ENCODE peak calls at places on chromosomes 1 and 21, in nine cellular contexts. W is transverse colon, X is A549, O is upper lobe of left lung, U is sigmoid colon, S is GM12878, Y is suprapubic skin, R is ovary, E is tibial nerve. M is an unnamed sample.

GRCh38 chr1:112026501-112026900 is 37.0 kb upstream of the KCND3 start:
- DNase-seq in Y (no peak), U (no peak), O (no peak), X (no peak), E (no peak), W (no peak), S (no peak), R (no peak), M (no peak)

GRCh38 chr1:186828612-186829542 is at the start of gene PLA2G4A:
- DNase-seq in W (peak), E (peak), S (no peak), O (peak), Y (no peak), R (peak), X (peak), U (peak), M (peak)

GRCh38 chr1:110746644-110747259 is 72.0 kb upstream of the KCNA3 start:
- DNase-seq in U (no peak), Y (no peak), X (peak), E (no peak), R (no peak), W (peak), O (no peak), S (no peak), M (no peak)

GRCh38 chr1:12015001-12015491 is 4.3 kb upstream of the MIIP start:
- DNase-seq in X (no peak), Y (no peak), U (no peak), S (no peak), O (no peak), E (no peak), W (no peak), R (no peak), M (no peak)

GRCh38 chr1:18760156-18760555 is 99.3 kb downstream of the TAS1R2 start:
- DNase-seq in E (no peak), X (no peak), W (no peak), U (no peak), O (no peak), R (no peak), S (no peak), Y (no peak), M (no peak)

GRCh38 chr21:44710756-44711326 is 531 bp downstream of the TSPEAR start:
- DNase-seq in E (peak), Y (peak), W (no peak), U (peak), S (no peak), X (no peak), O (peak), R (no peak), M (no peak)

GRCh38 chr1:170696591-170697337 is 32.8 kb downstream of the PRRX1 start:
- DNase-seq in X (no peak), S (no peak), R (no peak), O (no peak), Y (no peak), U (no peak), W (no peak), E (no peak), M (no peak)

GRCh38 chr1:67766117-67766978 is 66.9 kb downstream of the GNG12 start:
- DNase-seq in X (peak), R (peak), U (no peak), O (no peak), Y (no peak), E (no peak), W (no peak), S (no peak), M (peak)

GRCh38 chr1:216580538-216581057 is 142.6 kb downstream of the ESRRG start:
- DNase-seq in O (no peak), R (no peak), W (no peak), E (no peak), X (no peak), S (no peak), Y (no peak), U (no peak), M (no peak)

GRCh38 chr1:241611063-241611462 is 29.1 kb downstream of the CHML start:
- DNase-seq in X (peak), W (no peak), R (no peak), E (no peak), Y (no peak), S (no peak), O (peak), U (no peak), M (no peak)

GRCh38 chr1:224267922-224268321 is 62.0 kb downstream of the NVL start:
- DNase-seq in E (no peak), W (no peak), R (no peak), S (no peak), X (no peak), O (no peak), U (no peak), Y (no peak), M (no peak)

GRCh38 chr1:213658508-213658907 is 329.3 kb upstream of the PROX1 start:
- DNase-seq in O (no peak), E (no peak), Y (no peak), U (no peak), W (no peak), S (no peak), X (no peak), R (no peak), M (no peak)

GRCh38 chr1:74570797-74571492 is 58.5 kb upstream of the LRRC53 start:
- DNase-seq in Y (no peak), U (no peak), W (no peak), E (no peak), X (no peak), S (no peak), R (no peak), O (no peak), M (no peak)

GRCh38 chr1:8259498-8260290 is 58.2 kb upstream of the SLC45A1 start:
- DNase-seq in X (peak), O (peak), Y (peak), R (peak), S (no peak), E (peak), U (peak), W (peak), M (peak)

GRCh38 chr1:109398343-109399225 is 866 bp upstream of the SORT1 start:
- DNase-seq in O (no peak), E (no peak), W (no peak), U (no peak), S (no peak), Y (no peak), X (no peak), R (no peak), M (no peak)

GRCh38 chr1:89871768-89872473 is 51.1 kb downstream of the LRRC8D start:
- DNase-seq in R (no peak), U (no peak), Y (no peak), S (no peak), O (no peak), W (no peak), E (no peak), X (no peak), M (no peak)

GRCh38 chr1:198109316-198109715 is 47.5 kb upstream of the NEK7 start:
- DNase-seq in S (no peak), O (no peak), E (no peak), W (no peak), X (no peak), R (no peak), U (no peak), Y (no peak), M (no peak)

GRCh38 chr1:12409676-12410075 is 179.8 kb downstream of the VPS13D start:
- DNase-seq in X (no peak), R (peak), E (peak), S (no peak), W (peak), Y (no peak), U (peak), O (peak), M (no peak)

GRCh38 chr1:165254376-165254775 is 102.1 kb downstream of the LMX1A start:
- DNase-seq in S (no peak), Y (no peak), O (no peak), W (no peak), U (no peak), R (no peak), E (no peak), X (no peak), M (no peak)

GRCh38 chr1:40766560-40766959 is 17.0 kb upstream of the KCNQ4 start:
- DNase-seq in S (no peak), O (no peak), E (no peak), Y (no peak), X (no peak), R (no peak), W (no peak), U (no peak), M (no peak)

GRCh38 chr1:234589854-234590620 is 19.9 kb downstream of the IRF2BP2 start:
- DNase-seq in U (no peak), E (no peak), R (no peak), O (no peak), X (no peak), S (no peak), W (no peak), Y (no peak), M (no peak)

GRCh38 chr1:234776256-234776874 is 166.4 kb upstream of the IRF2BP2 start:
- DNase-seq in S (no peak), Y (no peak), W (no peak), U (peak), X (no peak), R (no peak), O (no peak), E (no peak), M (peak)

GRCh38 chr21:39637197-39637970 is 24.6 kb downstream of the B3GALT5 start:
- DNase-seq in Y (no peak), U (no peak), X (no peak), O (no peak), E (no peak), W (peak), S (no peak), R (no peak), M (no peak)

GRCh38 chr1:23673086-23673813 is 18.4 kb upstream of the RPL11 start:
- DNase-seq in S (no peak), Y (no peak), U (no peak), W (peak), E (no peak), O (no peak), X (peak), R (no peak), M (peak)

GRCh38 chr21:44537930-44538911 is 1.8 kb downstream of the KRTAP10-1 start:
- DNase-seq in X (no peak), Y (no peak), W (peak), O (no peak), U (peak), E (no peak), R (no peak), S (no peak), M (peak)

GRCh38 chr1:1075148-1075935 is 1.2 kb upstream of the RNF223 start:
- DNase-seq in S (no peak), E (no peak), X (no peak), O (no peak), U (peak), R (no peak), W (no peak), Y (peak), M (no peak)

GRCh38 chr1:57637155-57637554 is 213.3 kb upstream of the DAB1 start:
- DNase-seq in X (no peak), E (no peak), R (no peak), O (no peak), Y (no peak), U (no peak), W (no peak), S (no peak), M (no peak)

GRCh38 chr1:183355797-183356196 is 62.4 kb downstream of the NMNAT2 start:
- DNase-seq in U (no peak), Y (no peak), W (no peak), S (no peak), O (no peak), X (no peak), R (no peak), E (no peak), M (no peak)

GRCh38 chr1:152902676-152903075 is 5.7 kb upstream of the IVL start:
- DNase-seq in S (no peak), Y (no peak), O (no peak), W (no peak), R (no peak), E (no peak), X (no peak), U (no peak), M (no peak)

GRCh38 chr1:29239142-29239541 is 2.8 kb downstream of the PTPRU start:
- DNase-seq in Y (no peak), R (no peak), U (no peak), O (peak), E (no peak), X (peak), W (no peak), S (no peak), M (no peak)
- TF ChIP-seq POLR2A in Y (no peak), R (no peak), U (no peak), O (no peak), E (no peak), X (no peak), W (no peak), S (no peak), M (no peak)

GRCh38 chr1:58782308-58783089 is 1.3 kb downstream of the JUN start:
- DNase-seq in X (peak), O (peak), E (peak), U (peak), R (peak), Y (peak), S (no peak), W (peak), M (peak)
- TF ChIP-seq EP300 in X (no peak), O (no peak), E (no peak), U (no peak), R (no peak), Y (peak), S (no peak), W (no peak), M (no peak)

GRCh38 chr1:201500670-201501120 is 6.2 kb downstream of the CSRP1 start:
- DNase-seq in W (no peak), E (peak), X (no peak), O (peak), Y (no peak), R (no peak), U (peak), S (no peak), M (no peak)

GRCh38 chr1:201499191-201499590 is 7.7 kb downstream of the CSRP1 start:
- DNase-seq in Y (no peak), W (no peak), S (no peak), O (no peak), E (no peak), U (no peak), R (no peak), X (no peak), M (no peak)

GRCh38 chr1:201498621-201499020 is 8.3 kb downstream of the CSRP1 start:
- DNase-seq in X (no peak), S (no peak), O (no peak), W (no peak), R (no peak), Y (no peak), E (no peak), U (no peak), M (no peak)

GRCh38 chr1:201501144-201501543 is 5.8 kb downstream of the CSRP1 start:
- DNase-seq in R (no peak), O (no peak), S (no peak), X (no peak), E (no peak), U (peak), W (no peak), Y (no peak), M (no peak)

DNA sequence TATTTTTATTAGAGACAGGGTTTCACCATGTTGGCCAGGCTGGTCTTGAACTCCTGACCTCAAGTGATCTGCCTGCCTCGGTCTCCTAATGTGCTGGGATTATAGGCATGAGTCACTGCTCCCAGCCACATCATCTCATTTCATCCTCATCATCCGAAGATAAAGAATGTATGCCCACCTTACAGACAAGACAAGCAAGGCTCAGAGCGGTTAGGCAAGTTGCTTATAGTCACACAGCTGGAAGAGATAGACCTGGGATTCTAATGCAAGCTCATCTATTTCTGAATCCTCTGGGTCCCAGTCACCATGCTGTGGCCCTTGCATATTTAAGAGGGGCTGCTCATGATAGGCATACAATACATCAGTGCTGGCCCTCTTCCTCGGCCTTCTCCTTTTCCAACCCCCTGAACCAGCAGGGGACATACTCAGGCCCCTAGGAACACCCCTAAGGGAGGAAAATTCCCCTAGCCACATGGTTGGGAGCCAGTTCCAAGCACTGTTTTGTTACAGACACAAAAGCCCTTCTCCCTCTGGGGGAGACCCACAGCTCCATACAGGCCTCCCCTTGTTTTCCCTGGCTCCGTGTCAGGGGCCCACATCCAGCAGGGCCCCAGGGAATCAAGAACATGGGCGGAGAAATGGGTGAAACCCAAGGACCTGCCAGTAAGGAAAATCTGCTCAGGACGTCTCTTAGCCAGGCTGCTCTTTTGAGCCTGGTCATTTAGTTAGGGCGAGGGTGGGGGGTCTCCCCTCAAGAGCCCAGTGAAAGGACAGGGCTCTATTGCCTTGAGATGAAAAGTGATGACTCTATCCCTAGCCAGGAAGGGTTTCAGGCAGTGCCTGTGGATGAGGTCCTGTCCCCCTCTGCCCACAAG is 6.9 kb downstream of the CSRP1 start:
- DNase-seq in U (no peak), S (no peak), R (no peak), W (no peak), Y (no peak), O (no peak), E (no peak), X (no peak), M (no peak)
- TF ChIP-seq POLR2A in U (no peak), S (no peak), R (no peak), W (no peak), Y (no peak), O (no peak), E (no peak), X (no peak), M (no peak)

GRCh38 chr1:59013928-59014279 is 230.1 kb upstream of the JUN start:
- DNase-seq in X (no peak), E (no peak), R (no peak), S (no peak), W (no peak), O (no peak), U (no peak), Y (no peak), M (no peak)

GRCh38 chr1:59014827-59015226 is 231.0 kb upstream of the JUN start:
- DNase-seq in R (no peak), X (no peak), W (no peak), E (no peak), U (no peak), O (no peak), Y (no peak), S (no peak), M (no peak)

GRCh38 chr1:59011663-59012062 is 227.8 kb upstream of the JUN start:
- DNase-seq in S (no peak), E (no peak), U (no peak), W (no peak), X (no peak), R (no peak), O (no peak), Y (no peak), M (no peak)

GRCh38 chr1:59012378-59012777 is 228.5 kb upstream of the JUN start:
- DNase-seq in E (no peak), X (no peak), U (no peak), Y (no peak), O (no peak), S (no peak), R (no peak), W (no peak), M (no peak)

GRCh38 chr1:59013276-59013927 is 229.6 kb upstream of the JUN start:
- DNase-seq in W (peak), O (peak), U (peak), S (no peak), R (peak), Y (peak), X (no peak), E (peak), M (peak)
- TF ChIP-seq EP300 in W (no peak), O (no peak), U (peak), S (peak), R (no peak), Y (no peak), X (no peak), E (no peak), M (no peak)

GRCh38 chr1:22039594-22040347 is 12.7 kb upstream of the CDC42 start:
- DNase-seq in S (peak), E (no peak), W (peak), X (peak), R (peak), U (peak), Y (peak), O (peak), M (peak)
- TF ChIP-seq POLR2A in S (peak), E (no peak), W (no peak), X (no peak), R (no peak), U (no peak), Y (no peak), O (peak), M (no peak)

DNA sequence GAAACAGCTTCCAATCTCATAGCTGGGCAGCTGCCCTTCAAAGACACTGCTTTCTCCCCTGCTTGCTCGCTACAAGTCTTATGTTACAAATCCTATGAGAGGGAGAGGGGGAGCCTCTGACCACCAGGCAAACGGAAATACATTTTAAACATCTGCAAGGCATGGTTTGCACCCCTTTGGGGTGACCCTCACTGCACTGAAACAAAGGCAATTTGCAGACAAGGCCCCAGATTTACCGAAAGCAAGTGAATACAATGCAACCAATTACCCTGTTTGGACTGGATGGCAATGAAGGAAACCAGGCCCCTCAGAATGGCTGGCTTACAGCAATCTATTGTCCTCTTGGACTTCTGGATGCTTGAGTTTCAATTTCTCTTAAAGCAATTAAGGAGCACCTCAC is 11.8 kb upstream of the ATP13A2 start:
- DNase-seq in S (no peak), W (no peak), X (no peak), R (no peak), O (no peak), Y (no peak), E (no peak), U (no peak), M (no peak)
- TF ChIP-seq EP300 in S (no peak), W (no peak), X (no peak), R (no peak), O (no peak), Y (no peak), E (no peak), U (no peak), M (no peak)

GRCh38 chr1:119712342-119713038 is 756 bp downstream of the PHGDH start:
- DNase-seq in X (peak), E (peak), W (peak), U (peak), O (peak), S (no peak), R (peak), Y (peak), M (peak)
- TF ChIP-seq POLR2A in X (no peak), E (peak), W (no peak), U (no peak), O (no peak), S (peak), R (no peak), Y (no peak), M (no peak)

DNA sequence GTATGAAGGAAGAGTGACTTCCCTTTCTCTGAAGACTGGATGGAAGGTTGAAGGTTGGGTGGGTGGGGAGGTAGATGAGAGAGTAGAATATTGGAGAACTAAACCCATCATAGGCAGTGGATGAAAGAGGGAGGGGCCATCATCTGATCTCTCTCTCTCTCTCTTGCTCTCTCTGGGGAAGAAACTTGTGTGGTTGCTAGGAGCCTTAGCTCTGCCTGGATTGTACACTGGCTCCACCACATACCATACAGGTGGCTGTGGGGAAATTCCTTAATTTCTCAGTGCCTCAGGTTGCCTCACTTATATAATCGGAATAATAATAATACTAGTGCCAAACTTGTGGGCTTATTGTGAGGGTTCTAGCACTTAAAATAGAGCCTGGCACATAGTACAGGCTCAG is 9.5 kb downstream of the XCL1 start:
- DNase-seq in U (no peak), Y (no peak), W (no peak), R (no peak), O (no peak), E (no peak), X (no peak), S (no peak), M (no peak)
- TF ChIP-seq EP300 in U (no peak), Y (no peak), W (no peak), R (no peak), O (no peak), E (no peak), X (no peak), S (no peak), M (no peak)

GRCh38 chr1:32351859-32352745 is 10.2 kb downstream of the FAM229A start:
- DNase-seq in E (peak), Y (peak), X (peak), W (peak), O (peak), U (peak), S (no peak), R (peak), M (peak)
- TF ChIP-seq POLR2A in E (no peak), Y (no peak), X (no peak), W (peak), O (no peak), U (no peak), S (no peak), R (no peak), M (no peak)

GRCh38 chr1:2526824-2527552 is 592 bp upstream of the PANK4 start:
- DNase-seq in E (no peak), W (peak), U (peak), X (no peak), S (peak), R (no peak), Y (peak), O (no peak), M (no peak)
- TF ChIP-seq EP300 in E (no peak), W (no peak), U (no peak), X (no peak), S (no peak), R (no peak), Y (no peak), O (no peak), M (no peak)

M was measured in stomach.